ENCODE peak calls at places on chromosome 22, in five cellular contexts. Q, A, O, W and D are unnamed samples.

GRCh38 chr22:49134076-49134475 is 693.6 kb downstream of the BRD1 start:
- DNase-seq in W (no peak), Q (no peak), O (no peak), A (no peak), D (no peak)

GRCh38 chr22:20111045-20111688 is 4.7 kb upstream of the RANBP1 start:
- DNase-seq in W (peak; percentile 54), A (no peak), Q (no peak), O (peak; percentile 10), D (no peak)

GRCh38 chr22:20315337-20316216 is 4.3 kb downstream of the DGCR6L start:
- DNase-seq in Q (no peak), O (no peak), A (peak; percentile 25), W (no peak), D (no peak)

GRCh38 chr22:37273846-37274225 is 8.5 kb upstream of the CYTH4 start:
- DNase-seq in O (no peak), A (no peak), W (no peak), Q (no peak), D (no peak)

GRCh38 chr22:36914383-36914752 is 940 bp downstream of the CSF2RB start:
- DNase-seq in A (no peak), W (no peak), Q (no peak), O (no peak), D (no peak)

GRCh38 chr22:17201285-17201945 is 17.8 kb downstream of the ADA2 start:
- DNase-seq in A (no peak), Q (peak; percentile 25), O (no peak), W (no peak), D (no peak)

GRCh38 chr22:31646186-31647019 is 15.6 kb downstream of the PISD start:
- DNase-seq in W (peak; percentile 34), A (no peak), Q (no peak), O (no peak), D (no peak)

GRCh38 chr22:29450222-29450621 is 11.8 kb downstream of the RFPL1 start:
- DNase-seq in A (no peak), W (no peak), O (no peak), Q (no peak), D (no peak)

GRCh38 chr22:22558972-22559603 is at the start of gene PRAME:
- DNase-seq in Q (peak; percentile 39), O (peak; percentile 70), A (peak; percentile 42), W (peak; percentile 71), D (peak; percentile 61)

GRCh38 chr22:37557321-37558001 is 2.8 kb upstream of the CDC42EP1 start:
- DNase-seq in Q (no peak), W (no peak), O (no peak), A (no peak), D (no peak)

GRCh38 chr22:16838073-16838472 is 12.9 kb upstream of the XKR3 start:
- DNase-seq in W (no peak), Q (no peak), A (no peak), O (no peak), D (no peak)

GRCh38 chr22:22528780-22529179 is 8.7 kb upstream of the ZNF280A start:
- DNase-seq in Q (no peak), A (no peak), W (no peak), O (no peak), D (no peak)

GRCh38 chr22:18116634-18117033 is 6.0 kb downstream of the TUBA8 start:
- DNase-seq in W (no peak), Q (no peak), O (no peak), A (no peak), D (no peak)

GRCh38 chr22:31055322-31056159 is 25.6 kb upstream of the SMTN start:
- DNase-seq in O (peak; percentile 90), A (peak; percentile 90), W (peak; percentile 92), Q (no peak), D (no peak)

GRCh38 chr22:37141971-37142647 is 7.6 kb downstream of the IL2RB start:
- DNase-seq in W (no peak), A (no peak), O (no peak), Q (no peak), D (no peak)

GRCh38 chr22:19586922-19587684 is 62.9 kb upstream of the CLDN5 start:
- DNase-seq in O (no peak), W (no peak), Q (no peak), A (no peak), D (no peak)

GRCh38 chr22:48919187-48919590 is 908.5 kb downstream of the BRD1 start:
- DNase-seq in W (no peak), A (no peak), Q (no peak), O (no peak), D (no peak)

GRCh38 chr22:23400286-23400981 is 179.7 kb downstream of the IGLL1 start:
- DNase-seq in W (no peak), A (no peak), O (peak; percentile 26), Q (no peak), D (no peak)

GRCh38 chr22:24200616-24201212 is 19.4 kb downstream of the SUSD2 start:
- DNase-seq in W (peak; percentile 60), A (no peak), O (no peak), Q (no peak), D (no peak)

GRCh38 chr22:29817724-29818123 is 20.4 kb downstream of the ASCC2 start:
- DNase-seq in W (no peak), A (no peak), O (no peak), Q (no peak), D (no peak)

GRCh38 chr22:33599596-33599995 is 320.7 kb downstream of the LARGE1 start:
- DNase-seq in Q (no peak), O (no peak), W (no peak), A (no peak), D (no peak)

GRCh38 chr22:43273902-43274484 is 69.2 kb downstream of the SCUBE1 start:
- DNase-seq in O (no peak), W (peak; percentile 69), Q (no peak), A (peak; percentile 58), D (peak; percentile 10)

DNA sequence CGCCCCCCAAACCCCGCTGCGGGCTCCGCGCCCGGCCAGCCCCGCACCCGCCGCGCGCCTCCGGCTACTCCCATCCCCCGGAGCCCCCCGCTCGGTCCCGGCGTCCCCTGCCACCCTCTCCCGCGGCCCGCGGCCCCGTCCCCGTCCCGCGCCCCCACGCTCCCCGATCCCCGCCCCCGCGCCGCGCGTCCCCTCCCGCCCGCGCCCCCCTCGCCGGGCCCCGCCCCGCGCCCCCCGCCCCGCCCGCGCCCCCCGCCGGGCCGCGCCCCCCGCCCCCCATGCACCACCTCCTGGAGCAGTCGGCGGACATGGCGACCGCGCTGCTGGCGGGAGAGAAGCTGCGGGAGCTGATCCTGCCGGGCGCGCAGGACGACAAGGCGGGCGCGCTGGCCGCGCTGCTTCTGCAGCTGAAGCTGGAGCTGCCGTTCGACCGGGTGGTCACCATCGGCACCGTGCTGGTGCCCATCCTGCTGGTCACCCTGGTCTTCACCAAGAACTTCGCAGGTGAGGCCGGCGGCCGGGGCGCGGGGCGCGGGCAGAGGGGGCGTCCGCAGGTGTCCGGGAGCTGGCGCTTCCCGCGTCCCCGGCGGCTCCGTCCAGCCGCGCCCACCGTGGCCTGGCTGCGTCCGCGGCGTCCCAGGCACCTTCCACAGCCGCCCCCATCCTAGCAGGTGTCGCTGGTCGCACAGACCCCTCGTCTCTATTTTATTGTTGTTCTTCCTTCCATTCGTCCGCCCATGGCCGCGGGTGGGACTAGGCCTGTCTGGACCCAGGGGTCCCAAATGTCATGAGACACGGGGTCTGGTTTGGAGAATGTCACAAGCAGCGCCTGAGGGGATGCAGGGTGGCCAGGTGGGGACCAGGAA is at the start of gene PANX2:
- DNase-seq in O (peak; percentile 35), W (no peak), A (no peak), Q (no peak), D (no peak)
- H3K4me3 ChIP-seq in O (peak within 1 kb of the TSS; percentile 34), W (peak within 1 kb of the TSS; percentile 81), A (peak within 1 kb of the TSS; percentile 44), Q (peak within 1 kb of the TSS; percentile 78), D (no peak within 1 kb of the TSS)

GRCh38 chr22:39592104-39593060 is 21.8 kb downstream of the CACNA1I start:
- DNase-seq in W (peak; percentile 48), O (peak; percentile 75), A (no peak), Q (no peak), D (no peak)
- H3K27ac ChIP-seq in W (peak overlapping the region; percentile 85), O (no peak overlapping the region), A (no peak overlapping the region), Q (no peak overlapping the region), D (no peak overlapping the region)

GRCh38 chr22:47445212-47445611 is 682.8 kb downstream of the TBC1D22A start:
- DNase-seq in A (no peak), O (no peak), W (no peak), Q (no peak), D (no peak)

GRCh38 chr22:47445716-47446290 is 683.4 kb downstream of the TBC1D22A start:
- DNase-seq in A (no peak), Q (no peak), O (no peak), W (no peak), D (no peak)

GRCh38 chr22:47446821-47447810 is 684.7 kb downstream of the TBC1D22A start:
- DNase-seq in O (no peak), W (no peak), Q (no peak), A (no peak), D (no peak)

GRCh38 chr22:47444746-47445065 is 682.3 kb downstream of the TBC1D22A start:
- DNase-seq in O (no peak), A (no peak), W (no peak), Q (no peak), D (no peak)

DNA sequence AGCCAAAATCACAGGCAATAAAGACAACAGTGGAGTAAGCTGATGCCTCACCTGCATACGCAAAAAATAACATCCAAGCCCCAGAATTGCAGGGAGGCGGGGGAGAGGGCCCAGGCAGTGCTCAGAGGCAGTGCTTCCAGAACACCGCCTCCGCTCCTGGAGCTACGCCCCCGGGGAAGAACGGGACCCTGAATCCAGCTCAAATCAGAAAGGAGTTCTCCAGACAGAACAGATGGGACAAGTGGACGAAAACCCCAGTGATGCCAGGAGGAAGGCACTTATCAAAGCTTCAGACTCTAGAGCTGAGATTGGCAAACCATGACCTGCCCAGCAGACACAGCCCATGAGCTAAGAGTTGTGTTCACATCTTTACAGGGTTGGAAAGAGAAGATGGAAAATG is 683.9 kb downstream of the TBC1D22A start:
- DNase-seq in A (no peak), Q (no peak), O (no peak), W (no peak), D (no peak)
- H3K9me3 ChIP-seq in A (peaks cover 3% of the 10 kb centered on the region), Q (peaks cover 39% of the 10 kb centered on the region), O (no peaks in the 10 kb centered on the region), W (no peaks in the 10 kb centered on the region), D (no peaks in the 10 kb centered on the region)

GRCh38 chr22:39935116-39935515 is 25.1 kb upstream of the TMA7B start:
- DNase-seq in A (no peak), W (no peak), Q (no peak), O (no peak), D (no peak)

GRCh38 chr22:39937881-39938280 is 22.3 kb upstream of the TMA7B start:
- DNase-seq in Q (no peak), W (no peak), A (no peak), O (no peak), D (no peak)

GRCh38 chr22:39935622-39936021 is 24.6 kb upstream of the TMA7B start:
- DNase-seq in W (no peak), A (no peak), Q (no peak), O (no peak), D (no peak)

GRCh38 chr22:39938509-39938908 is 21.7 kb upstream of the TMA7B start:
- DNase-seq in Q (no peak), O (no peak), W (no peak), A (no peak), D (no peak)

DNA sequence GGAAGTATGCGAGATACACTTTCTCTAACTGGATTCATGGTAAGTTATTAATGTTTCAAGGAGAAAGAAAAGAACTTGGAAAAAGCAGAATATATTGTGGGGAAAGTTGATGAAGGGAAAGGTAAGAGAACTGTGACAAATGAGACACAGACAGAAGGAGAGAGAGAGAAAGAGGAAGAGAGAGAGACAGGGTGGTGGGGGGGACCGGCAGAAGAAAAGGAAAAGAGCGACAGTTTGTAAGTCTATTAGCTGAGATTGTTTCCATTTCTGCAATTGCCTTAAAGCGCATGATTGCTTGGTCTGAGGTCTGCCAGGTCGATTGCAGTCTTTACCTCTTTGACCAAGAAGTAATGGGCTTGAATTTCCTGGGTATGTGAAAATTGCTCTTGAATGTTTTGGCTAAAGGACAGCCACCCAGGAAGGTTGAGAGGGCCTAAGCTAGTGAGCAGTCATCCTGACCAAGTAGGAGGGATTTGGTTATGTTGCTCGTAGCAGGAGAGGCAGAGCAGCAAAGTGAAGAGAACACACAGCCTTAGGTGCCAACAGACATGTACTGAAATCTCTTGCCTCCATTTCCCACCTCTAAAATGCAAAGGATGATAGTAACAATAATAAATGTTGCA is 23.6 kb upstream of the TMA7B start:
- DNase-seq in Q (no peak), O (no peak), A (no peak), W (no peak), D (no peak)
- H3K4me3 ChIP-seq in Q (no peak overlapping the region), O (no peak overlapping the region), A (no peak overlapping the region), W (no peak overlapping the region), D (peak overlapping the region; percentile 27)